ENCODE peak calls at places on chromosome 11, in five cellular contexts. U is stimulated activated memory B cell treated with anti-CD40 and anti-IgM and Interleukin-4, amounts not matched to agents 10 μg/mL and 1 μg/mL and 100 μg/mL, for 72 hours; G is activated T-cell treated with anti-CD3 and anti-CD28 coated beads, Interleukin-2, amount 50 U/mL, for 4 hours; K is left ventricle myocardium superior; T is CD4-positive, alpha-beta T cell. X is an unnamed sample.

GRCh38 chr11:120801801-120802689 is 221.9 kb upstream of the TBCEL start:
- ATAC-seq in G (peak), K (peak), T (no peak), U (no peak), X (peak)

GRCh38 chr11:67304511-67305113 is 1.3 kb downstream of the SSH3 start:
- ATAC-seq in K (no peak), U (no peak), G (no peak), T (no peak), X (no peak)

GRCh38 chr11:1508491-1508891 is 21.9 kb upstream of the MOB2 start:
- ATAC-seq in T (no peak), G (no peak), U (no peak), K (no peak), X (no peak)

GRCh38 chr11:64245797-64246623 is 733 bp downstream of the PPP1R14B start:
- ATAC-seq in G (peak), T (no peak), K (no peak), U (no peak), X (peak)

GRCh38 chr11:23696712-23697111 is 800.1 kb upstream of the LUZP2 start:
- ATAC-seq in U (no peak), G (no peak), T (no peak), K (no peak), X (no peak)

GRCh38 chr11:10444725-10445286 is 10.3 kb upstream of the AMPD3 start:
- ATAC-seq in K (no peak), G (peak), T (peak), U (no peak), X (peak)

GRCh38 chr11:129699711-129700304 is 115.8 kb upstream of the TMEM45B start:
- ATAC-seq in G (no peak), K (no peak), T (no peak), U (no peak), X (no peak)

GRCh38 chr11:65870706-65871681 is 1.6 kb downstream of the EFEMP2 start:
- ATAC-seq in U (no peak), G (no peak), K (no peak), T (no peak), X (no peak)

X was measured in activated T-helper 17 cell treated with anti-CD3 and anti-CD28 coated beads, Interleukin-2, amount 50 U/mL, for 72 hours.